ENCODE peak calls at places on chromosomes 3 and 15, in four cellular contexts. P is mesothelial cell of epicardium, I is left ventricle myocardium inferior, Z is adipocyte. T is an unnamed sample.

GRCh38 chr3:122942937-122943827 is 84.4 kb downstream of the SEMA5B start:
- DNase-seq in P (peak), I (peak), Z (peak), T (no peak)

GRCh38 chr3:115146032-115146417 is 1.1 kb downstream of the ZBTB20 start:
- DNase-seq in P (no peak), I (no peak), Z (peak), T (peak)

GRCh38 chr3:141680620-141681389 is 57.3 kb upstream of the RNF7 start:
- DNase-seq in P (no peak), I (peak), Z (no peak), T (peak)

GRCh38 chr3:154794383-154794782 is 285.7 kb upstream of the MME start:
- DNase-seq in P (no peak), I (no peak), Z (no peak), T (no peak)

GRCh38 chr15:39300451-39301153 is 280.3 kb upstream of the THBS1 start:
- DNase-seq in P (no peak), I (no peak), Z (peak), T (no peak)

GRCh38 chr3:11305509-11305908 is 33.3 kb downstream of the ATG7 start:
- DNase-seq in P (no peak), I (no peak), Z (no peak), T (no peak)

GRCh38 chr15:42068601-42069000 is 25.8 kb downstream of the PLA2G4D start:
- DNase-seq in P (no peak), I (no peak), Z (no peak), T (no peak)

GRCh38 chr3:110318108-110318507 is 753.5 kb upstream of the NECTIN3 start:
- DNase-seq in P (no peak), I (no peak), Z (peak), T (no peak)

GRCh38 chr3:71444028-71444860 is 139.3 kb downstream of the FOXP1 start:
- DNase-seq in P (no peak), I (no peak), Z (no peak), T (no peak)

GRCh38 chr3:41482134-41482533 is 282.8 kb downstream of the CTNNB1 start:
- DNase-seq in P (no peak), I (no peak), Z (no peak), T (no peak)

GRCh38 chr3:53744351-53744750 is 101.9 kb downstream of the CHDH start:
- DNase-seq in P (no peak), I (no peak), Z (no peak), T (no peak)

GRCh38 chr3:13282528-13282985 is 137.6 kb downstream of the NUP210 start:
- DNase-seq in P (no peak), I (no peak), Z (no peak), T (no peak)

GRCh38 chr3:51396401-51396800 is 5.3 kb downstream of the RBM15B start:
- DNase-seq in P (no peak), I (no peak), Z (no peak), T (no peak)

T was measured in NCI-H2171 treated with DMSO at 0.1 percent for 48 hours.